ENCODE peak calls at places on chromosomes 6 and 20, in ten cellular contexts. One of them, this sample, is unnamed.

GRCh38 chr6:70133246-70133645 is 169.6 kb downstream of the COL9A1 start:
- DNase-seq in globus pallidus: no peak
- DNase-seq in activated CD8-positive, alpha-beta memory T cell treated with anti-CD3 and anti-CD28 coated beads for 48 hours: no peak
- DNase-seq in AG20443: no peak
- DNase-seq in amniotic stem cell: no peak
- DNase-seq in effector memory CD8-positive, alpha-beta T cell: no peak
- DNase-seq in nucleus accumbens: no peak
- DNase-seq in natural killer cell: no peak
- DNase-seq in central memory CD4-positive, alpha-beta T cell: no peak
- DNase-seq in EL: no peak
- DNase-seq in this sample: no peak

GRCh38 chr20:25418779-25419178 is 11.3 kb downstream of the GINS1 start:
- DNase-seq in globus pallidus: no peak
- DNase-seq in activated CD8-positive, alpha-beta memory T cell treated with anti-CD3 and anti-CD28 coated beads for 48 hours: no peak
- DNase-seq in AG20443: no peak
- DNase-seq in amniotic stem cell: no peak
- DNase-seq in effector memory CD8-positive, alpha-beta T cell: no peak
- DNase-seq in nucleus accumbens: no peak
- DNase-seq in natural killer cell: no peak
- DNase-seq in central memory CD4-positive, alpha-beta T cell: no peak
- DNase-seq in EL: peak
- DNase-seq in this sample: no peak

GRCh38 chr6:17454316-17455005 is 61.1 kb downstream of the CAP2 start:
- DNase-seq in globus pallidus: no peak
- DNase-seq in activated CD8-positive, alpha-beta memory T cell treated with anti-CD3 and anti-CD28 coated beads for 48 hours: no peak
- DNase-seq in AG20443: peak
- DNase-seq in amniotic stem cell: peak
- DNase-seq in effector memory CD8-positive, alpha-beta T cell: no peak
- DNase-seq in nucleus accumbens: no peak
- DNase-seq in natural killer cell: no peak
- DNase-seq in central memory CD4-positive, alpha-beta T cell: no peak
- DNase-seq in EL: peak
- DNase-seq in this sample: no peak

GRCh38 chr6:21601341-21601740 is 7.8 kb downstream of the SOX4 start:
- DNase-seq in globus pallidus: no peak
- DNase-seq in activated CD8-positive, alpha-beta memory T cell treated with anti-CD3 and anti-CD28 coated beads for 48 hours: no peak
- DNase-seq in AG20443: no peak
- DNase-seq in amniotic stem cell: no peak
- DNase-seq in effector memory CD8-positive, alpha-beta T cell: no peak
- DNase-seq in nucleus accumbens: no peak
- DNase-seq in natural killer cell: no peak
- DNase-seq in central memory CD4-positive, alpha-beta T cell: no peak
- DNase-seq in EL: no peak
- DNase-seq in this sample: no peak

GRCh38 chr20:63052571-63053429 is 46.0 kb upstream of the BHLHE23 start:
- DNase-seq in globus pallidus: no peak
- DNase-seq in activated CD8-positive, alpha-beta memory T cell treated with anti-CD3 and anti-CD28 coated beads for 48 hours: no peak
- DNase-seq in AG20443: no peak
- DNase-seq in amniotic stem cell: no peak
- DNase-seq in effector memory CD8-positive, alpha-beta T cell: no peak
- DNase-seq in nucleus accumbens: no peak
- DNase-seq in natural killer cell: no peak
- DNase-seq in central memory CD4-positive, alpha-beta T cell: no peak
- DNase-seq in EL: no peak
- DNase-seq in this sample: no peak

GRCh38 chr20:49029203-49029602 is 16.9 kb upstream of the CSE1L start:
- DNase-seq in globus pallidus: no peak
- DNase-seq in activated CD8-positive, alpha-beta memory T cell treated with anti-CD3 and anti-CD28 coated beads for 48 hours: no peak
- DNase-seq in AG20443: peak
- DNase-seq in amniotic stem cell: peak
- DNase-seq in effector memory CD8-positive, alpha-beta T cell: no peak
- DNase-seq in nucleus accumbens: no peak
- DNase-seq in natural killer cell: no peak
- DNase-seq in central memory CD4-positive, alpha-beta T cell: no peak
- DNase-seq in EL: no peak
- DNase-seq in this sample: no peak

GRCh38 chr6:16519265-16520242 is 241.7 kb downstream of the ATXN1 start:
- DNase-seq in globus pallidus: no peak
- DNase-seq in activated CD8-positive, alpha-beta memory T cell treated with anti-CD3 and anti-CD28 coated beads for 48 hours: no peak
- DNase-seq in AG20443: no peak
- DNase-seq in amniotic stem cell: no peak
- DNase-seq in effector memory CD8-positive, alpha-beta T cell: no peak
- DNase-seq in nucleus accumbens: no peak
- DNase-seq in natural killer cell: no peak
- DNase-seq in central memory CD4-positive, alpha-beta T cell: no peak
- DNase-seq in EL: no peak
- DNase-seq in this sample: no peak

GRCh38 chr20:39195495-39196129 is 233.5 kb downstream of the DHX35 start:
- DNase-seq in globus pallidus: no peak
- DNase-seq in activated CD8-positive, alpha-beta memory T cell treated with anti-CD3 and anti-CD28 coated beads for 48 hours: no peak
- DNase-seq in AG20443: no peak
- DNase-seq in amniotic stem cell: no peak
- DNase-seq in effector memory CD8-positive, alpha-beta T cell: no peak
- DNase-seq in nucleus accumbens: no peak
- DNase-seq in natural killer cell: no peak
- DNase-seq in central memory CD4-positive, alpha-beta T cell: no peak
- DNase-seq in EL: no peak
- DNase-seq in this sample: no peak

GRCh38 chr6:30882764-30883475 is 1.4 kb upstream of the DDR1 start:
- DNase-seq in globus pallidus: no peak
- DNase-seq in activated CD8-positive, alpha-beta memory T cell treated with anti-CD3 and anti-CD28 coated beads for 48 hours: no peak
- DNase-seq in AG20443: peak
- DNase-seq in amniotic stem cell: no peak
- DNase-seq in effector memory CD8-positive, alpha-beta T cell: no peak
- DNase-seq in nucleus accumbens: no peak
- DNase-seq in natural killer cell: no peak
- DNase-seq in central memory CD4-positive, alpha-beta T cell: no peak
- DNase-seq in EL: no peak
- DNase-seq in this sample: no peak

GRCh38 chr6:159092631-159093030 is 47.8 kb upstream of the TAGAP start:
- DNase-seq in globus pallidus: no peak
- DNase-seq in activated CD8-positive, alpha-beta memory T cell treated with anti-CD3 and anti-CD28 coated beads for 48 hours: no peak
- DNase-seq in AG20443: no peak
- DNase-seq in amniotic stem cell: no peak
- DNase-seq in effector memory CD8-positive, alpha-beta T cell: no peak
- DNase-seq in nucleus accumbens: no peak
- DNase-seq in natural killer cell: no peak
- DNase-seq in central memory CD4-positive, alpha-beta T cell: no peak
- DNase-seq in EL: no peak
- DNase-seq in this sample: peak

GRCh38 chr20:10940941-10941340 is 267.1 kb upstream of the JAG1 start:
- DNase-seq in globus pallidus: no peak
- DNase-seq in activated CD8-positive, alpha-beta memory T cell treated with anti-CD3 and anti-CD28 coated beads for 48 hours: no peak
- DNase-seq in AG20443: no peak
- DNase-seq in amniotic stem cell: no peak
- DNase-seq in effector memory CD8-positive, alpha-beta T cell: no peak
- DNase-seq in nucleus accumbens: no peak
- DNase-seq in natural killer cell: no peak
- DNase-seq in central memory CD4-positive, alpha-beta T cell: no peak
- DNase-seq in EL: no peak
- DNase-seq in this sample: no peak

GRCh38 chr6:42322676-42323075 is 105.0 kb upstream of the MRPS10 start:
- DNase-seq in globus pallidus: no peak
- DNase-seq in activated CD8-positive, alpha-beta memory T cell treated with anti-CD3 and anti-CD28 coated beads for 48 hours: no peak
- DNase-seq in AG20443: no peak
- DNase-seq in amniotic stem cell: no peak
- DNase-seq in effector memory CD8-positive, alpha-beta T cell: no peak
- DNase-seq in nucleus accumbens: no peak
- DNase-seq in natural killer cell: no peak
- DNase-seq in central memory CD4-positive, alpha-beta T cell: no peak
- DNase-seq in EL: no peak
- DNase-seq in this sample: no peak

GRCh38 chr6:46410330-46410953 is 80.8 kb downstream of the RCAN2 start:
- DNase-seq in globus pallidus: peak
- DNase-seq in activated CD8-positive, alpha-beta memory T cell treated with anti-CD3 and anti-CD28 coated beads for 48 hours: no peak
- DNase-seq in AG20443: peak
- DNase-seq in amniotic stem cell: no peak
- DNase-seq in effector memory CD8-positive, alpha-beta T cell: peak
- DNase-seq in nucleus accumbens: peak
- DNase-seq in natural killer cell: no peak
- DNase-seq in central memory CD4-positive, alpha-beta T cell: no peak
- DNase-seq in EL: peak
- DNase-seq in this sample: no peak

GRCh38 chr6:164216839-164217238 is 802.3 kb downstream of the QKI start:
- DNase-seq in globus pallidus: no peak
- DNase-seq in activated CD8-positive, alpha-beta memory T cell treated with anti-CD3 and anti-CD28 coated beads for 48 hours: no peak
- DNase-seq in AG20443: no peak
- DNase-seq in amniotic stem cell: no peak
- DNase-seq in effector memory CD8-positive, alpha-beta T cell: no peak
- DNase-seq in nucleus accumbens: no peak
- DNase-seq in natural killer cell: no peak
- DNase-seq in central memory CD4-positive, alpha-beta T cell: no peak
- DNase-seq in EL: no peak
- DNase-seq in this sample: no peak

GRCh38 chr6:18209539-18210197 is 54.4 kb downstream of the KDM1B start:
- DNase-seq in globus pallidus: peak
- DNase-seq in activated CD8-positive, alpha-beta memory T cell treated with anti-CD3 and anti-CD28 coated beads for 48 hours: no peak
- DNase-seq in AG20443: no peak
- DNase-seq in amniotic stem cell: no peak
- DNase-seq in effector memory CD8-positive, alpha-beta T cell: no peak
- DNase-seq in nucleus accumbens: no peak
- DNase-seq in natural killer cell: no peak
- DNase-seq in central memory CD4-positive, alpha-beta T cell: no peak
- DNase-seq in EL: no peak
- DNase-seq in this sample: no peak

GRCh38 chr6:81750660-81751387 is 1.7 kb downstream of the TENT5A start:
- DNase-seq in globus pallidus: no peak
- DNase-seq in activated CD8-positive, alpha-beta memory T cell treated with anti-CD3 and anti-CD28 coated beads for 48 hours: no peak
- DNase-seq in AG20443: peak
- DNase-seq in amniotic stem cell: no peak
- DNase-seq in effector memory CD8-positive, alpha-beta T cell: no peak
- DNase-seq in nucleus accumbens: peak
- DNase-seq in natural killer cell: no peak
- DNase-seq in central memory CD4-positive, alpha-beta T cell: no peak
- DNase-seq in EL: peak
- DNase-seq in this sample: no peak

GRCh38 chr20:52083627-52084232 is 107.8 kb downstream of the ZFP64 start:
- DNase-seq in globus pallidus: peak
- DNase-seq in activated CD8-positive, alpha-beta memory T cell treated with anti-CD3 and anti-CD28 coated beads for 48 hours: no peak
- DNase-seq in AG20443: peak
- DNase-seq in amniotic stem cell: peak
- DNase-seq in effector memory CD8-positive, alpha-beta T cell: peak
- DNase-seq in nucleus accumbens: peak
- DNase-seq in natural killer cell: peak
- DNase-seq in central memory CD4-positive, alpha-beta T cell: no peak
- DNase-seq in EL: peak
- DNase-seq in this sample: no peak

GRCh38 chr6:135576055-135576454 is 78.5 kb upstream of the AHI1 start:
- DNase-seq in globus pallidus: no peak
- DNase-seq in activated CD8-positive, alpha-beta memory T cell treated with anti-CD3 and anti-CD28 coated beads for 48 hours: no peak
- DNase-seq in AG20443: peak
- DNase-seq in amniotic stem cell: peak
- DNase-seq in effector memory CD8-positive, alpha-beta T cell: no peak
- DNase-seq in nucleus accumbens: no peak
- DNase-seq in natural killer cell: no peak
- DNase-seq in central memory CD4-positive, alpha-beta T cell: no peak
- DNase-seq in EL: peak
- DNase-seq in this sample: no peak

GRCh38 chr6:40308533-40309306 is 278.4 kb downstream of the LRFN2 start:
- DNase-seq in globus pallidus: peak
- DNase-seq in activated CD8-positive, alpha-beta memory T cell treated with anti-CD3 and anti-CD28 coated beads for 48 hours: peak
- DNase-seq in AG20443: peak
- DNase-seq in amniotic stem cell: peak
- DNase-seq in effector memory CD8-positive, alpha-beta T cell: peak
- DNase-seq in nucleus accumbens: peak
- DNase-seq in natural killer cell: peak
- DNase-seq in central memory CD4-positive, alpha-beta T cell: no peak
- DNase-seq in EL: peak
- DNase-seq in this sample: no peak

GRCh38 chr6:52672422-52673025 is 1.6 kb downstream of the TMEM14A start:
- DNase-seq in globus pallidus: no peak
- DNase-seq in activated CD8-positive, alpha-beta memory T cell treated with anti-CD3 and anti-CD28 coated beads for 48 hours: no peak
- DNase-seq in AG20443: no peak
- DNase-seq in amniotic stem cell: no peak
- DNase-seq in effector memory CD8-positive, alpha-beta T cell: no peak
- DNase-seq in nucleus accumbens: peak
- DNase-seq in natural killer cell: no peak
- DNase-seq in central memory CD4-positive, alpha-beta T cell: no peak
- DNase-seq in EL: peak
- DNase-seq in this sample: no peak

GRCh38 chr20:61901421-61902212 is 164.1 kb downstream of the TAF4 start:
- DNase-seq in globus pallidus: no peak
- DNase-seq in activated CD8-positive, alpha-beta memory T cell treated with anti-CD3 and anti-CD28 coated beads for 48 hours: no peak
- DNase-seq in AG20443: peak
- DNase-seq in amniotic stem cell: no peak
- DNase-seq in effector memory CD8-positive, alpha-beta T cell: no peak
- DNase-seq in nucleus accumbens: no peak
- DNase-seq in natural killer cell: no peak
- DNase-seq in central memory CD4-positive, alpha-beta T cell: no peak
- DNase-seq in EL: peak
- DNase-seq in this sample: no peak

GRCh38 chr6:90375681-90376439 is 79.2 kb upstream of the BACH2 start:
- DNase-seq in globus pallidus: peak
- DNase-seq in activated CD8-positive, alpha-beta memory T cell treated with anti-CD3 and anti-CD28 coated beads for 48 hours: no peak
- DNase-seq in AG20443: peak
- DNase-seq in amniotic stem cell: peak
- DNase-seq in effector memory CD8-positive, alpha-beta T cell: no peak
- DNase-seq in nucleus accumbens: no peak
- DNase-seq in natural killer cell: no peak
- DNase-seq in central memory CD4-positive, alpha-beta T cell: no peak
- DNase-seq in EL: peak
- DNase-seq in this sample: peak

GRCh38 chr6:13668291-13668928 is 43.2 kb downstream of the RANBP9 start:
- DNase-seq in globus pallidus: no peak
- DNase-seq in activated CD8-positive, alpha-beta memory T cell treated with anti-CD3 and anti-CD28 coated beads for 48 hours: no peak
- DNase-seq in AG20443: no peak
- DNase-seq in amniotic stem cell: no peak
- DNase-seq in effector memory CD8-positive, alpha-beta T cell: no peak
- DNase-seq in nucleus accumbens: no peak
- DNase-seq in natural killer cell: no peak
- DNase-seq in central memory CD4-positive, alpha-beta T cell: no peak
- DNase-seq in EL: no peak
- DNase-seq in this sample: no peak

GRCh38 chr6:15342114-15342513 is 96.2 kb downstream of the JARID2 start:
- DNase-seq in globus pallidus: no peak
- DNase-seq in activated CD8-positive, alpha-beta memory T cell treated with anti-CD3 and anti-CD28 coated beads for 48 hours: no peak
- DNase-seq in AG20443: no peak
- DNase-seq in amniotic stem cell: no peak
- DNase-seq in effector memory CD8-positive, alpha-beta T cell: no peak
- DNase-seq in nucleus accumbens: no peak
- DNase-seq in natural killer cell: no peak
- DNase-seq in central memory CD4-positive, alpha-beta T cell: no peak
- DNase-seq in EL: no peak
- DNase-seq in this sample: no peak

GRCh38 chr6:7424967-7425807 is 35.6 kb downstream of the RIOK1 start:
- DNase-seq in globus pallidus: no peak
- DNase-seq in activated CD8-positive, alpha-beta memory T cell treated with anti-CD3 and anti-CD28 coated beads for 48 hours: no peak
- DNase-seq in AG20443: peak
- DNase-seq in amniotic stem cell: no peak
- DNase-seq in effector memory CD8-positive, alpha-beta T cell: no peak
- DNase-seq in nucleus accumbens: no peak
- DNase-seq in natural killer cell: no peak
- DNase-seq in central memory CD4-positive, alpha-beta T cell: no peak
- DNase-seq in EL: peak
- DNase-seq in this sample: no peak

GRCh38 chr6:38163186-38164130 is 343.9 kb downstream of the ZFAND3 start:
- DNase-seq in globus pallidus: no peak
- DNase-seq in activated CD8-positive, alpha-beta memory T cell treated with anti-CD3 and anti-CD28 coated beads for 48 hours: no peak
- DNase-seq in AG20443: no peak
- DNase-seq in amniotic stem cell: no peak
- DNase-seq in effector memory CD8-positive, alpha-beta T cell: no peak
- DNase-seq in nucleus accumbens: no peak
- DNase-seq in natural killer cell: no peak
- DNase-seq in central memory CD4-positive, alpha-beta T cell: no peak
- DNase-seq in EL: no peak
- DNase-seq in this sample: no peak

GRCh38 chr6:10441655-10442009 is 26.8 kb upstream of the TFAP2A start:
- DNase-seq in globus pallidus: no peak
- DNase-seq in activated CD8-positive, alpha-beta memory T cell treated with anti-CD3 and anti-CD28 coated beads for 48 hours: no peak
- DNase-seq in AG20443: no peak
- DNase-seq in amniotic stem cell: no peak
- DNase-seq in effector memory CD8-positive, alpha-beta T cell: no peak
- DNase-seq in nucleus accumbens: no peak
- DNase-seq in natural killer cell: no peak
- DNase-seq in central memory CD4-positive, alpha-beta T cell: no peak
- DNase-seq in EL: no peak
- DNase-seq in this sample: no peak